ENCODE peak calls at places on chromosomes 16 and 17, in seven cellular contexts. H is effector memory CD4-positive, alpha-beta T cell; A is aorta; P is kidney epithelial cell; W is left ventricle myocardium inferior; Z is tibial artery; M is CD4-positive, alpha-beta memory T cell. J is an unnamed sample.
A peak's percentile ranks its signal among the peaks of the same experiment; 100 is the strongest.

GRCh38 chr16:57539072-57539796 is 2.9 kb upstream of the CCDC102A start:
- DNase-seq in H (no peak), A (peak; percentile 35), P (no peak), W (no peak), Z (no peak), M (no peak), J (no peak)

GRCh38 chr17:79678856-79679255 is 51.9 kb upstream of the ENPP7 start:
- DNase-seq in H (no peak), A (no peak), P (no peak), W (no peak), Z (no peak), M (no peak), J (no peak)

GRCh38 chr17:47692895-47693666 is 880 bp upstream of the TBKBP1 start:
- DNase-seq in H (no peak), A (peak; percentile 27), P (no peak), W (no peak), Z (no peak), M (no peak), J (no peak)

GRCh38 chr16:25124503-25124902 is 13.0 kb downstream of the LCMT1 start:
- DNase-seq in H (no peak), A (no peak), P (no peak), W (no peak), Z (no peak), M (no peak), J (no peak)

GRCh38 chr16:2009302-2009711 is 314 bp downstream of the ZNF598 start:
- DNase-seq in H (no peak), A (no peak), P (no peak), W (peak; percentile 22), Z (no peak), M (no peak), J (no peak)

GRCh38 chr16:89422527-89422904 is 67.8 kb downstream of the ANKRD11 start:
- DNase-seq in H (no peak), A (peak; percentile 83), P (no peak), W (no peak), Z (peak; percentile 46), M (no peak), J (peak; percentile 77)

GRCh38 chr17:32941419-32942032 is 13.6 kb downstream of the TMEM98 start:
- DNase-seq in H (no peak), A (no peak), P (no peak), W (no peak), Z (no peak), M (no peak), J (no peak)

GRCh38 chr17:1574697-1575471 is 12.3 kb upstream of the PITPNA start:
- DNase-seq in H (no peak), A (no peak), P (no peak), W (no peak), Z (no peak), M (no peak), J (no peak)

GRCh38 chr17:80694085-80694991 is 149.7 kb downstream of the RPTOR start:
- DNase-seq in H (no peak), A (no peak), P (no peak), W (no peak), Z (no peak), M (no peak), J (no peak)

GRCh38 chr17:62562656-62563055 is 64.8 kb upstream of the MRC2 start:
- DNase-seq in H (no peak), A (no peak), P (no peak), W (no peak), Z (no peak), M (no peak), J (peak; percentile 76)

GRCh38 chr17:77356690-77357201 is 216.0 kb downstream of the SEC14L1 start:
- DNase-seq in H (no peak), A (no peak), P (no peak), W (no peak), Z (no peak), M (no peak), J (no peak)

GRCh38 chr17:75681289-75681688 is 14.2 kb downstream of the SAP30BP start:
- DNase-seq in H (no peak), A (no peak), P (no peak), W (no peak), Z (no peak), M (no peak), J (peak; percentile 39)

GRCh38 chr16:3129137-3130131 is 5.4 kb upstream of the ZNF213 start:
- DNase-seq in H (peak; percentile 69), A (peak; percentile 84), P (no peak), W (peak; percentile 63), Z (peak; percentile 72), M (peak; percentile 90), J (peak; percentile 66)

GRCh38 chr17:17683710-17684365 is 2.6 kb downstream of the RAI1 start:
- DNase-seq in H (no peak), A (no peak), P (no peak), W (no peak), Z (no peak), M (no peak), J (no peak)

GRCh38 chr17:75475851-75476250 is 19.4 kb downstream of the TMEM94 start:
- DNase-seq in H (no peak), A (no peak), P (no peak), W (peak; percentile 51), Z (no peak), M (no peak), J (no peak)

GRCh38 chr17:77205396-77206124 is 64.8 kb downstream of the SEC14L1 start:
- DNase-seq in H (no peak), A (peak; percentile 32), P (no peak), W (no peak), Z (no peak), M (no peak), J (no peak)

GRCh38 chr16:15807603-15808009 is 49.2 kb downstream of the MYH11 start:
- DNase-seq in H (no peak), A (peak; percentile 89), P (no peak), W (no peak), Z (peak; percentile 48), M (no peak), J (peak; percentile 58)

GRCh38 chr17:47225436-47225858 is 16.3 kb downstream of the MYL4 start:
- DNase-seq in H (no peak), A (peak; percentile 85), P (peak; percentile 86), W (peak; percentile 40), Z (peak; percentile 95), M (no peak), J (peak; percentile 91)

GRCh38 chr17:18026408-18026776 is 12.6 kb downstream of the ATPAF2 start:
- DNase-seq in H (no peak), A (no peak), P (no peak), W (peak; percentile 56), Z (no peak), M (no peak), J (peak; percentile 49)

GRCh38 chr16:25051446-25052160 is 36.4 kb upstream of the ARHGAP17 start:
- DNase-seq in H (no peak), A (no peak), P (no peak), W (no peak), Z (no peak), M (no peak), J (peak; percentile 69)

GRCh38 chr16:30774367-30775130 is 12.4 kb downstream of the RNF40 start:
- DNase-seq in H (no peak), A (no peak), P (no peak), W (no peak), Z (no peak), M (no peak), J (no peak)

GRCh38 chr16:48131201-48131600 is 24.6 kb downstream of the ABCC12 start:
- DNase-seq in H (no peak), A (no peak), P (no peak), W (no peak), Z (no peak), M (no peak), J (no peak)

GRCh38 chr17:11296994-11297393 is 56.0 kb downstream of the SHISA6 start:
- DNase-seq in H (no peak), A (no peak), P (no peak), W (no peak), Z (no peak), M (no peak), J (no peak)

GRCh38 chr16:88602091-88602490 is 31.9 kb downstream of the ZC3H18 start:
- DNase-seq in H (no peak), A (no peak), P (no peak), W (no peak), Z (no peak), M (no peak), J (no peak)

GRCh38 chr17:43676471-43676870 is 14.7 kb upstream of the MEOX1 start:
- DNase-seq in H (no peak), A (no peak), P (no peak), W (no peak), Z (peak; percentile 34), M (no peak), J (no peak)

GRCh38 chr17:58276423-58276822 is 4.3 kb downstream of the MPO start:
- DNase-seq in H (no peak), A (no peak), P (no peak), W (no peak), Z (no peak), M (no peak), J (no peak)

GRCh38 chr17:49108318-49108717 is 24.3 kb upstream of the B4GALNT2 start:
- DNase-seq in H (no peak), A (no peak), P (no peak), W (no peak), Z (no peak), M (no peak), J (peak; percentile 89)
- H3K27me3 ChIP-seq in H (no peaks in the 10 kb centered on the region), A (no peaks in the 10 kb centered on the region), P (no peaks in the 10 kb centered on the region), W (peaks cover 47% of the 10 kb centered on the region), Z (no peaks in the 10 kb centered on the region), M (no peaks in the 10 kb centered on the region), J (no peaks in the 10 kb centered on the region)

GRCh38 chr16:69853481-69853880 is 91.3 kb downstream of the WWP2 start:
- DNase-seq in H (no peak), A (no peak), P (no peak), W (no peak), Z (no peak), M (no peak), J (no peak)
- H3K4me3 ChIP-seq in H (no peak overlapping the region), A (no peak overlapping the region), P (no peak overlapping the region), W (no peak overlapping the region), Z (no peak overlapping the region), M (no peak overlapping the region), J (no peak overlapping the region)

DNA sequence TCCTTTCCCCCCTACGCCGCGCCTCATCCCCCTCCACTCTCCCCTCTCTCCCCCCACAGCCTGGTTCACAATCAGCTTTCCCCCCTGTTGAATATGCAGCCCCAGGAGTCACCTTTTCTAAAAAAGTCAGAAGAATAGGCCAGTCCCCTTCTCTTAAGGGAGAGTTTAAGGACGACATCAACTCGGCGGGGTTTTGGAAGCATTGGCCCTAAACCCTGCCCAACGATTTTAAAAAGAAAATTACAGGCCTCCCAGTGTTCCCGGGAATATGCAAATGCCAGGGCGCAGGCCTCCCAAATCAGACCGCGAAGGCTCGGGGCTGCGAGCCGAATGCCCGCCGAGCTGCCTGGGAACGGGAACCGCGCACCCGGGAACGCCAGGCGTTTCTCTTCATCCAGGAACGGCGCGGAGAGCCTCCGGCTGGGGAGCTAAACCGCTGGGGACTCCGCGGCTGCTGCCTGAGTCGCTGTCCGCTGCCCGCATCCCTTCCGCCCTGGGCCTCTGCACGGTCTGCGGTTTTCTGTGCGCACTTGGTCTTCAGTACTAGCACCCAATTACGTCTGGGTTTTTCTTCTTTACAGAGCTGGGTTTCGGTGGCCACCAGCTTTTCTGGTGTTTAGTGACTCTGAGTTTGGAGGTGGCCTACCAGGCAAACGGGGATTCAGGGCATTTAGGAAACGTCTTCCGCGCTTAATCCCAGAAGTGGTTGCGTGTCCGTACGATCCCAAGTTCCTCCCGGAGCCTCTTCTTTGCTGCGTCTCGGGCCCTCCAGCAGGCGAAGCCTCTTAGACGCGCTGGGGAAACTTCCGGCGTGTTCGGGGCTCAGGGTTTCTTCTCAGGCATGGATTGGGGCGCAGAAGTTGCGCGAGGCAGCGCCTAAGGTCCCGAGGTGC is 5.7 kb downstream of the IRX5 start:
- DNase-seq in H (no peak), A (no peak), P (no peak), W (no peak), Z (no peak), M (no peak), J (no peak)
- H3K27me3 ChIP-seq in H (peaks cover 88% of the 10 kb centered on the region), A (no peaks in the 10 kb centered on the region), P (peaks cover 86% of the 10 kb centered on the region), W (peaks cover 100% of the 10 kb centered on the region), Z (no peaks in the 10 kb centered on the region), M (peaks cover 55% of the 10 kb centered on the region), J (peaks cover 94% of the 10 kb centered on the region)

GRCh38 chr17:6648181-6648580 is 3.2 kb downstream of the MED31 start:
- DNase-seq in H (no peak), A (no peak), P (no peak), W (no peak), Z (no peak), M (no peak), J (no peak)
- H3K4me3 ChIP-seq in H (no peak overlapping the region), A (no peak overlapping the region), P (no peak overlapping the region), W (no peak overlapping the region), Z (no peak overlapping the region), M (no peak overlapping the region), J (no peak overlapping the region)

J was measured in brain microvascular endothelial cell.